ENCODE peak calls at places on chromosome 18, in nine cellular contexts. P is stimulated activated CD8-positive, alpha-beta memory T cell treated with anti-CD3 and anti-CD28 coated beads, Interleukin-4, amount 100 ng/mL, for 1 hour; H is activated T-cell treated with anti-CD3 and anti-CD28 coated beads for 1 hour; K is CD8-positive, alpha-beta memory T cell; L is omental fat pad; T is cerebellar cortex; O is amniotic stem cell; S is nephron progenitor cell; B is D341Med. R is an unnamed sample.

GRCh38 chr18:76670564-76671288 is 151.6 kb upstream of the ZNF236 start:
- DNase-seq in P (no peak), H (no peak), K (no peak), L (no peak), T (no peak), O (no peak), S (no peak), B (no peak), R (no peak)

GRCh38 chr18:22683196-22683676 is 249.9 kb upstream of the RBBP8 start:
- DNase-seq in P (no peak), H (no peak), K (no peak), L (peak), T (no peak), O (peak), S (no peak), B (no peak), R (no peak)

GRCh38 chr18:48898521-48898920 is 52.2 kb downstream of the SMAD7 start:
- DNase-seq in P (no peak), H (no peak), K (no peak), L (no peak), T (no peak), O (no peak), S (no peak), B (no peak), R (no peak)

GRCh38 chr18:23864620-23865019 is 149.9 kb upstream of the TTC39C start:
- DNase-seq in P (no peak), H (peak), K (peak), L (no peak), T (no peak), O (no peak), S (no peak), B (no peak), R (no peak)

GRCh38 chr18:63763831-63764600 is 11.2 kb upstream of the SERPINB7 start:
- DNase-seq in P (no peak), H (no peak), K (no peak), L (no peak), T (no peak), O (no peak), S (no peak), B (no peak), R (no peak)

GRCh38 chr18:8813621-8814020 is 108.3 kb downstream of the MTCL1 start:
- DNase-seq in P (no peak), H (no peak), K (no peak), L (no peak), T (no peak), O (no peak), S (no peak), B (no peak), R (no peak)

GRCh38 chr18:5503740-5504139 is 40.1 kb downstream of the EPB41L3 start:
- DNase-seq in P (no peak), H (no peak), K (no peak), L (no peak), T (no peak), O (no peak), S (no peak), B (no peak), R (no peak)

GRCh38 chr18:9449580-9449979 is 25.7 kb upstream of the RALBP1 start:
- DNase-seq in P (no peak), H (no peak), K (no peak), L (no peak), T (no peak), O (no peak), S (no peak), B (no peak), R (no peak)